ENCODE peak calls at places on chromosomes 2 and 18, in four cellular contexts. One of them, this sample, is unnamed.
A peak's percentile ranks its signal among the peaks of the same experiment; 100 is the strongest.

GRCh38 chr2:231780123-231780908 is 766 bp downstream of the PDE6D start:
- DNase-seq in HepG2: peak; percentile 44
- DNase-seq in K562: no peak
- DNase-seq in WTC11: peak; percentile 45
- DNase-seq in this sample: no peak

GRCh38 chr2:16629044-16629443 is 36.6 kb downstream of the CYRIA start:
- DNase-seq in HepG2: no peak
- DNase-seq in K562: no peak
- DNase-seq in WTC11: no peak
- DNase-seq in this sample: no peak

GRCh38 chr2:174792309-174793025 is 28.2 kb upstream of the CHRNA1 start:
- DNase-seq in HepG2: no peak
- DNase-seq in K562: no peak
- DNase-seq in WTC11: no peak
- DNase-seq in this sample: no peak

GRCh38 chr2:169190197-169190775 is 120.9 kb downstream of the DHRS9 start:
- DNase-seq in HepG2: no peak
- DNase-seq in K562: peak; percentile 34
- DNase-seq in WTC11: no peak
- DNase-seq in this sample: no peak

GRCh38 chr2:205858781-205859478 is 176.6 kb downstream of the NRP2 start:
- DNase-seq in HepG2: no peak
- DNase-seq in K562: no peak
- DNase-seq in WTC11: peak; percentile 33
- DNase-seq in this sample: no peak

GRCh38 chr2:9627310-9627709 is 3.5 kb downstream of the YWHAQ start:
- DNase-seq in HepG2: no peak
- DNase-seq in K562: no peak
- DNase-seq in WTC11: no peak
- DNase-seq in this sample: no peak

GRCh38 chr2:96083064-96083889 is 33.1 kb downstream of the ADRA2B start:
- DNase-seq in HepG2: no peak
- DNase-seq in K562: no peak
- DNase-seq in WTC11: peak; percentile 2
- DNase-seq in this sample: no peak

GRCh38 chr2:147471126-147471525 is 373.7 kb upstream of the ACVR2A start:
- DNase-seq in HepG2: no peak
- DNase-seq in K562: no peak
- DNase-seq in WTC11: no peak
- DNase-seq in this sample: no peak

GRCh38 chr2:241258505-241259160 is 56.8 kb downstream of the HDLBP start:
- DNase-seq in HepG2: no peak
- DNase-seq in K562: no peak
- DNase-seq in WTC11: no peak
- DNase-seq in this sample: no peak

GRCh38 chr2:61853848-61854434 is at the start of gene FAM161A:
- DNase-seq in HepG2: peak; percentile 84
- DNase-seq in K562: peak; percentile 78
- DNase-seq in WTC11: peak; percentile 84
- DNase-seq in this sample: peak; percentile 75

GRCh38 chr2:178730049-178730448 is 77.2 kb downstream of the TTN start:
- DNase-seq in HepG2: no peak
- DNase-seq in K562: no peak
- DNase-seq in WTC11: no peak
- DNase-seq in this sample: no peak

GRCh38 chr2:38692636-38693318 is 26.9 kb downstream of the GALM start:
- DNase-seq in HepG2: peak; percentile 69
- DNase-seq in K562: peak; percentile 16
- DNase-seq in WTC11: no peak
- DNase-seq in this sample: no peak

GRCh38 chr2:44297431-44297830 is 22.2 kb downstream of the SLC3A1 start:
- DNase-seq in HepG2: no peak
- DNase-seq in K562: no peak
- DNase-seq in WTC11: no peak
- DNase-seq in this sample: no peak

GRCh38 chr2:28449489-28450395 is 46.1 kb upstream of the PLB1 start:
- DNase-seq in HepG2: no peak
- DNase-seq in K562: peak; percentile 32
- DNase-seq in WTC11: no peak
- DNase-seq in this sample: peak; percentile 58

GRCh38 chr2:73892631-73893329 is at the start of gene ACTG2:
- DNase-seq in HepG2: no peak
- DNase-seq in K562: no peak
- DNase-seq in WTC11: no peak
- DNase-seq in this sample: no peak

GRCh38 chr2:30444283-30444682 is 2.8 kb upstream of the LCLAT1 start:
- DNase-seq in HepG2: no peak
- DNase-seq in K562: no peak
- DNase-seq in WTC11: no peak
- DNase-seq in this sample: no peak

GRCh38 chr2:38672445-38673364 is 6.8 kb downstream of the GALM start:
- DNase-seq in HepG2: no peak
- DNase-seq in K562: no peak
- DNase-seq in WTC11: no peak
- DNase-seq in this sample: no peak

GRCh38 chr2:54901224-54901986 is 148.8 kb downstream of the RTN4 start:
- DNase-seq in HepG2: no peak
- DNase-seq in K562: no peak
- DNase-seq in WTC11: no peak
- DNase-seq in this sample: no peak

GRCh38 chr18:56532176-56532840 is 106.1 kb downstream of the TXNL1 start:
- DNase-seq in HepG2: no peak
- DNase-seq in K562: no peak
- DNase-seq in WTC11: no peak
- DNase-seq in this sample: no peak

GRCh38 chr2:9292426-9292825 is 85.8 kb downstream of the ASAP2 start:
- DNase-seq in HepG2: no peak
- DNase-seq in K562: no peak
- DNase-seq in WTC11: no peak
- DNase-seq in this sample: no peak

GRCh38 chr2:128584296-128584900 is 265.7 kb upstream of the HS6ST1 start:
- DNase-seq in HepG2: no peak
- DNase-seq in K562: no peak
- DNase-seq in WTC11: no peak
- DNase-seq in this sample: no peak

GRCh38 chr2:208501217-208501616 is 94.6 kb downstream of the PTH2R start:
- DNase-seq in HepG2: peak; percentile 30
- DNase-seq in K562: no peak
- DNase-seq in WTC11: peak; percentile 64
- DNase-seq in this sample: no peak

GRCh38 chr2:228747478-228747877 is 523.6 kb downstream of the PID1 start:
- DNase-seq in HepG2: no peak
- DNase-seq in K562: no peak
- DNase-seq in WTC11: no peak
- DNase-seq in this sample: no peak

GRCh38 chr2:200761168-200761715 is 50.5 kb upstream of the BZW1 start:
- DNase-seq in HepG2: no peak
- DNase-seq in K562: no peak
- DNase-seq in WTC11: no peak
- DNase-seq in this sample: no peak

GRCh38 chr2:179825494-179825893 is 35.9 kb downstream of the ZNF385B start:
- DNase-seq in HepG2: no peak
- DNase-seq in K562: no peak
- DNase-seq in WTC11: no peak
- DNase-seq in this sample: peak; percentile 16

GRCh38 chr2:62266433-62267038 is 70.6 kb downstream of the B3GNT2 start:
- DNase-seq in HepG2: no peak
- DNase-seq in K562: no peak
- DNase-seq in WTC11: no peak
- DNase-seq in this sample: no peak

GRCh38 chr18:21489919-21490495 is 110.5 kb downstream of the ESCO1 start:
- DNase-seq in HepG2: no peak
- DNase-seq in K562: peak; percentile 35
- DNase-seq in WTC11: no peak
- DNase-seq in this sample: no peak

GRCh38 chr2:233142355-233142897 is 82.3 kb downstream of the INPP5D start:
- DNase-seq in HepG2: no peak
- DNase-seq in K562: no peak
- DNase-seq in WTC11: no peak
- DNase-seq in this sample: no peak

GRCh38 chr18:8863427-8863826 is 158.1 kb downstream of the MTCL1 start:
- DNase-seq in HepG2: no peak
- DNase-seq in K562: no peak
- DNase-seq in WTC11: no peak
- DNase-seq in this sample: no peak

GRCh38 chr2:16351137-16351536 is 314.5 kb downstream of the CYRIA start:
- DNase-seq in HepG2: no peak
- DNase-seq in K562: no peak
- DNase-seq in WTC11: no peak
- DNase-seq in this sample: no peak

GRCh38 chr2:1887915-1888314 is 143.6 kb upstream of the PXDN start:
- DNase-seq in HepG2: no peak
- DNase-seq in K562: peak; percentile 24
- DNase-seq in WTC11: no peak
- DNase-seq in this sample: peak; percentile 40

DNA sequence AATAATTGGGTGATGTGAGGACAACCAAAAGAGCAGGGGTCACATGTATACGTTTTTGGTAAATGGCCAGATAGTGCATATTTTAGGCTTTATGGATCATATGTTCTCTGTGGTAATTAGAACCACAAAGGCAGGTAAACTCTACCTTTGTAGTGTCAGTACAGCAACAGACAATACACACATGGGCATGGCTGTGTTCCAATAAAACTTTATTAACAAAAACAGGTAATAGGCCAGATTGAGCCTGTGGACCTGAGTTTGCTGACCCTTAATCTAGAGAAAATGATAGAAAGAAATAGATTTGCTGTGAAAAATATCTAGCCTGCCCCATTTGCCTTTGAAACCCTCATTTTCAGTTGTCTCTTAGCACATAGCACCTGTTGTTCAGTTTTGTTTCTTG is 177.2 kb upstream of the CXCR4 start:
- DNase-seq in HepG2: no peak
- DNase-seq in K562: no peak
- DNase-seq in WTC11: no peak
- DNase-seq in this sample: no peak
- TF ChIP-seq NR3C1 in HepG2: no peak
- TF ChIP-seq NR3C1 in K562: no peak
- TF ChIP-seq NR3C1 in WTC11: no peak
- TF ChIP-seq NR3C1 in this sample: no peak

GRCh38 chr2:158796606-158797005 is 1.5 kb downstream of the DAPL1 start:
- DNase-seq in HepG2: no peak
- DNase-seq in K562: no peak
- DNase-seq in WTC11: no peak
- DNase-seq in this sample: no peak

GRCh38 chr2:158795110-158795924 is at the start of gene DAPL1:
- DNase-seq in HepG2: no peak
- DNase-seq in K562: no peak
- DNase-seq in WTC11: peak; percentile 12
- DNase-seq in this sample: no peak

GRCh38 chr2:158799181-158799580 is 4.1 kb downstream of the DAPL1 start:
- DNase-seq in HepG2: no peak
- DNase-seq in K562: no peak
- DNase-seq in WTC11: no peak
- DNase-seq in this sample: no peak

DNA sequence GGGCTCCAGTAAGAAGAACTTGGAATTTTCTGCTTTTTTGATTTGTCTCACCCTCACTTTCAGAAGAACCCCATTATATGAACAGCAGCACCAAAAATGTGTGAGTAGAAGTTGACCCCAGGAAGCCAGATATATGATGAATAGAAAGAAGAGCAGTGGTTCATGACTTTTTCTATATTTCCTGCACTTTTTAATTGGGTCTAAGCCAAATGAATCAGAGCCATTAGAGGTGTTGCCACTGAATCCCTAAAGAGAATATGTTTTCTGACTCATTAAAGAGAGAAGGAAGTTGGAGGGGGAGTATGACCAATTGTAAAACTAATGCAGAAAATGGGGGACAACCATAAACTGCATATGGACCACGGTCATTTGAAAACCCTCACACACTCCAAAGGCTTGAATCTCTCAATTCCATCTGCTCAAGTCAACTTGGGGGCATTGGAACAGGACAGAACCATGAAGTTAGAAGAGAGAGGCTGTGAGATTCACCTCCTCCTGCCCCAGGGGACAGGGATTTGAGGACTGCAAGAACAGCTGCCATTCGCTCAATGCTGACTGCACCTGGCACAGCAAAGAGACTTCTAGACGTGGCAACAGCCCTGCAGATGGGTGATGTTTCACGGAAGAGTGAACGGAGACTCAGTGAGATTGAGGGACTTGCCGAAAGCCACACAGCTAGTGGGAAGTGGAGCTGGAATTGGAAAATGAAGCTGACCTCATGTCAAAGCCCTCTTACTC is 3.0 kb downstream of the DAPL1 start:
- DNase-seq in HepG2: no peak
- DNase-seq in K562: no peak
- DNase-seq in WTC11: no peak
- DNase-seq in this sample: no peak
- TF ChIP-seq ESRRA in HepG2: no peak
- TF ChIP-seq ESRRA in K562: no peak
- TF ChIP-seq ESRRA in WTC11: no peak
- TF ChIP-seq ESRRA in this sample: no peak

GRCh38 chr2:216923706-216924105 is 63.8 kb upstream of the TNP1 start:
- DNase-seq in HepG2: no peak
- DNase-seq in K562: no peak
- DNase-seq in WTC11: no peak
- DNase-seq in this sample: no peak
- TF ChIP-seq NR3C1 in HepG2: no peak
- TF ChIP-seq NR3C1 in K562: no peak
- TF ChIP-seq NR3C1 in WTC11: no peak
- TF ChIP-seq NR3C1 in this sample: no peak

GRCh38 chr2:79936715-79937114 is 367.8 kb downstream of the LRRTM1 start:
- DNase-seq in HepG2: no peak
- DNase-seq in K562: no peak
- DNase-seq in WTC11: no peak
- DNase-seq in this sample: no peak
- TF ChIP-seq ESRRA in HepG2: no peak
- TF ChIP-seq ESRRA in K562: no peak
- TF ChIP-seq ESRRA in WTC11: no peak
- TF ChIP-seq ESRRA in this sample: no peak

GRCh38 chr2:216235462-216235861 is 126.3 kb downstream of the XRCC5 start:
- DNase-seq in HepG2: no peak
- DNase-seq in K562: no peak
- DNase-seq in WTC11: no peak
- DNase-seq in this sample: no peak
- TF ChIP-seq NR3C1 in HepG2: no peak
- TF ChIP-seq NR3C1 in K562: no peak
- TF ChIP-seq NR3C1 in WTC11: no peak
- TF ChIP-seq NR3C1 in this sample: no peak